ENCODE peak calls at places on chromosomes 7 and 10, in ten cellular contexts. W is colonic mucosa; Y is RCC 7860; E is SK-MEL-5; A is EH; Z is natural killer cell treated with Interleukin-12 subunit alpha and Interleukin-12 subunit beta and Interleukin-15 and Interleukin-18, amount 100 ng/mL, for 72 hours; H is NCI-H1694; Q is suprapubic skin; V is NCI-H1105; T is fibroblast of mammary gland. X is an unnamed sample.

GRCh38 chr7:145106001-145106400 is 270.1 kb upstream of the TPK1 start:
- DNase-seq in W (no peak), Y (no peak), E (peak), A (no peak), Z (no peak), H (no peak), Q (no peak), V (peak), T (peak), X (no peak)

GRCh38 chr7:29812185-29812876 is 6.0 kb downstream of the WIPF3 start:
- DNase-seq in W (no peak), Y (no peak), E (no peak), A (no peak), Z (no peak), H (no peak), Q (no peak), V (no peak), T (peak), X (no peak)

GRCh38 chr7:79293655-79294142 is 159.8 kb downstream of the MAGI2 start:
- DNase-seq in W (peak), Y (peak), E (no peak), A (peak), Z (no peak), H (no peak), Q (no peak), V (no peak), T (peak), X (peak)

GRCh38 chr7:80311313-80311712 is 176.7 kb downstream of the GNAI1 start:
- DNase-seq in W (no peak), Y (no peak), E (no peak), A (no peak), Z (no peak), H (no peak), Q (no peak), V (no peak), T (no peak), X (no peak)

GRCh38 chr7:81638216-81638615 is 131.6 kb downstream of the HGF start:
- DNase-seq in W (no peak), Y (no peak), E (peak), A (peak), Z (no peak), H (no peak), Q (no peak), V (no peak), T (peak), X (no peak)

GRCh38 chr7:142463401-142463850 is 205.6 kb upstream of the PRSS58 start:
- DNase-seq in W (no peak), Y (no peak), E (no peak), A (peak), Z (no peak), H (no peak), Q (no peak), V (no peak), T (no peak), X (no peak)

GRCh38 chr7:29102554-29103151 is 43.7 kb downstream of the CPVL start:
- DNase-seq in W (peak), Y (peak), E (peak), A (peak), Z (peak), H (peak), Q (peak), V (peak), T (peak), X (peak)

GRCh38 chr7:102306916-102307677 is 20.4 kb downstream of the SH2B2 start:
- DNase-seq in W (peak), Y (peak), E (no peak), A (peak), Z (no peak), H (no peak), Q (no peak), V (no peak), T (no peak), X (no peak)

GRCh38 chr10:61987951-61988379 is 86.5 kb downstream of the ARID5B start:
- DNase-seq in W (no peak), Y (no peak), E (no peak), A (peak), Z (peak), H (no peak), Q (no peak), V (no peak), T (peak), X (no peak)

GRCh38 chr7:7964250-7964649 is 4.3 kb upstream of the GLCCI1 start:
- DNase-seq in W (no peak), Y (no peak), E (no peak), A (no peak), Z (no peak), H (no peak), Q (no peak), V (no peak), T (no peak), X (no peak)

GRCh38 chr7:136213012-136213411 is 235.9 kb upstream of the MTPN start:
- DNase-seq in W (no peak), Y (no peak), E (no peak), A (no peak), Z (no peak), H (no peak), Q (no peak), V (no peak), T (no peak), X (no peak)

GRCh38 chr10:77004917-77005564 is 632.6 kb downstream of the KCNMA1 start:
- DNase-seq in W (peak), Y (peak), E (peak), A (peak), Z (no peak), H (peak), Q (no peak), V (peak), T (peak), X (peak)

GRCh38 chr10:116728526-116729096 is 13.8 kb downstream of the HSPA12A start:
- DNase-seq in W (no peak), Y (peak), E (no peak), A (peak), Z (no peak), H (no peak), Q (peak), V (no peak), T (no peak), X (no peak)

GRCh38 chr7:26188291-26188999 is 12.1 kb downstream of the HNRNPA2B1 start:
- DNase-seq in W (no peak), Y (no peak), E (no peak), A (no peak), Z (no peak), H (no peak), Q (no peak), V (peak), T (no peak), X (no peak)

GRCh38 chr10:1404953-1405260 is 332.4 kb downstream of the ADARB2 start:
- DNase-seq in W (no peak), Y (no peak), E (no peak), A (no peak), Z (no peak), H (no peak), Q (no peak), V (no peak), T (no peak), X (no peak)

GRCh38 chr10:17836917-17837316 is 27.8 kb downstream of the MRC1 start:
- DNase-seq in W (peak), Y (peak), E (peak), A (peak), Z (no peak), H (no peak), Q (no peak), V (no peak), T (peak), X (peak)

GRCh38 chr10:95260909-95261552 is 29.8 kb downstream of the PDLIM1 start:
- DNase-seq in W (peak), Y (peak), E (no peak), A (peak), Z (no peak), H (no peak), Q (no peak), V (no peak), T (peak), X (peak)

GRCh38 chr10:78904196-78904595 is 164.6 kb upstream of the ZMIZ1 start:
- DNase-seq in W (peak), Y (no peak), E (no peak), A (no peak), Z (no peak), H (no peak), Q (peak), V (no peak), T (no peak), X (no peak)

GRCh38 chr7:157606140-157606539 is 269.3 kb downstream of the DNAJB6 start:
- DNase-seq in W (no peak), Y (no peak), E (no peak), A (no peak), Z (no peak), H (no peak), Q (no peak), V (no peak), T (no peak), X (no peak)

GRCh38 chr10:34236927-34237326 is 578.2 kb downstream of the PARD3 start:
- DNase-seq in W (no peak), Y (no peak), E (peak), A (no peak), Z (no peak), H (no peak), Q (no peak), V (no peak), T (no peak), X (no peak)

GRCh38 chr10:79090134-79090803 is 21.5 kb downstream of the ZMIZ1 start:
- DNase-seq in W (no peak), Y (peak), E (no peak), A (peak), Z (no peak), H (peak), Q (no peak), V (no peak), T (no peak), X (no peak)

GRCh38 chr7:114622189-114622588 is 207.6 kb downstream of the FOXP2 start:
- DNase-seq in W (no peak), Y (no peak), E (no peak), A (no peak), Z (no peak), H (no peak), Q (no peak), V (peak), T (no peak), X (no peak)

GRCh38 chr10:31582365-31583052 is 263.5 kb downstream of the ZEB1 start:
- DNase-seq in W (no peak), Y (no peak), E (no peak), A (peak), Z (no peak), H (no peak), Q (no peak), V (no peak), T (no peak), X (peak)

GRCh38 chr10:83214178-83214577 is 925.1 kb upstream of the GHITM start:
- DNase-seq in W (no peak), Y (no peak), E (no peak), A (no peak), Z (no peak), H (no peak), Q (no peak), V (no peak), T (no peak), X (no peak)

GRCh38 chr7:138125598-138126111 is 49.4 kb downstream of the AKR1D1 start:
- DNase-seq in W (no peak), Y (peak), E (no peak), A (peak), Z (no peak), H (no peak), Q (no peak), V (no peak), T (peak), X (peak)

GRCh38 chr7:40167291-40167690 is 32.5 kb downstream of the SUGCT start:
- DNase-seq in W (no peak), Y (no peak), E (no peak), A (no peak), Z (no peak), H (no peak), Q (no peak), V (no peak), T (no peak), X (no peak)

GRCh38 chr10:19929466-19930140 is 113.4 kb downstream of the PLXDC2 start:
- DNase-seq in W (no peak), Y (no peak), E (no peak), A (no peak), Z (no peak), H (no peak), Q (no peak), V (no peak), T (peak), X (no peak)

GRCh38 chr7:26397326-26397725 is 105.7 kb downstream of the SNX10 start:
- DNase-seq in W (no peak), Y (peak), E (no peak), A (no peak), Z (no peak), H (no peak), Q (no peak), V (no peak), T (no peak), X (no peak)

GRCh38 chr10:34710391-34710751 is 104.7 kb downstream of the PARD3 start:
- DNase-seq in W (no peak), Y (peak), E (peak), A (peak), Z (no peak), H (no peak), Q (no peak), V (no peak), T (peak), X (no peak)

GRCh38 chr10:114635101-114635500 is 23.0 kb downstream of the ABLIM1 start:
- DNase-seq in W (no peak), Y (peak), E (no peak), A (no peak), Z (no peak), H (no peak), Q (no peak), V (no peak), T (peak), X (no peak)

GRCh38 chr10:7666253-7667023 is at the start of gene ITIH5:
- DNase-seq in W (no peak), Y (no peak), E (no peak), A (no peak), Z (no peak), H (no peak), Q (peak), V (no peak), T (no peak), X (no peak)

GRCh38 chr10:7525314-7526016 is 114.6 kb upstream of the SFMBT2 start:
- DNase-seq in W (peak), Y (peak), E (peak), A (peak), Z (no peak), H (peak), Q (no peak), V (peak), T (peak), X (peak)

GRCh38 chr7:88106430-88106829 is 113.4 kb downstream of the SRI start:
- DNase-seq in W (no peak), Y (no peak), E (no peak), A (no peak), Z (no peak), H (no peak), Q (no peak), V (no peak), T (no peak), X (no peak)

X was measured in H54.